ENCODE peak calls at places on chromosomes 6 and 20, in eight cellular contexts. C is stimulated activated CD4-positive, alpha-beta T cell treated with anti-CD3 and anti-CD28 coated beads, TNF-alpha, amount 100 ng/mL, for 1 hour; J is GM10248; X is ACHN; G is islet precursor cell; E is sciatic nerve; I is effector memory CD4-positive, alpha-beta T cell; D is A549. T is an unnamed sample.

GRCh38 chr6:43778131-43778857 is 8.3 kb downstream of the VEGFA start:
- DNase-seq in C (no peak), J (no peak), X (no peak), G (no peak), E (no peak), I (no peak), D (no peak), T (no peak)

GRCh38 chr6:134436950-134437349 is 119.0 kb upstream of the SGK1 start:
- DNase-seq in C (no peak), J (no peak), X (peak; percentile 34), G (no peak), E (no peak), I (no peak), D (no peak), T (no peak)

GRCh38 chr6:44649365-44650025 is 262.0 kb downstream of the CDC5L start:
- DNase-seq in C (no peak), J (no peak), X (no peak), G (peak; percentile 23), E (no peak), I (no peak), D (no peak), T (no peak)

GRCh38 chr20:50689864-50690263 is 1.5 kb downstream of the RIPOR3 start:
- DNase-seq in C (no peak), J (no peak), X (no peak), G (no peak), E (no peak), I (no peak), D (no peak), T (peak; percentile 59)

GRCh38 chr6:154478021-154478651 is 32.3 kb downstream of the CNKSR3 start:
- DNase-seq in C (no peak), J (no peak), X (peak; percentile 69), G (no peak), E (no peak), I (no peak), D (no peak), T (peak; percentile 60)

GRCh38 chr20:33784225-33784624 is 26.9 kb upstream of the CHMP4B start:
- DNase-seq in C (no peak), J (no peak), X (no peak), G (no peak), E (no peak), I (no peak), D (no peak), T (no peak)

GRCh38 chr6:144294016-144294415 is 8.9 kb downstream of the UTRN start:
- DNase-seq in C (no peak), J (no peak), X (peak; percentile 82), G (no peak), E (no peak), I (no peak), D (no peak), T (no peak)

GRCh38 chr20:62642666-62643520 is 590 bp downstream of the SLCO4A1 start:
- DNase-seq in C (no peak), J (peak; percentile 59), X (peak; percentile 25), G (no peak), E (no peak), I (peak; percentile 30), D (peak; percentile 40), T (peak; percentile 56)

GRCh38 chr6:64815718-64816117 is 891.3 kb downstream of the EYS start:
- DNase-seq in C (no peak), J (no peak), X (no peak), G (no peak), E (no peak), I (no peak), D (no peak), T (no peak)

GRCh38 chr6:156379946-156380707 is 397.1 kb upstream of the ARID1B start:
- DNase-seq in C (no peak), J (no peak), X (no peak), G (peak; percentile 64), E (no peak), I (no peak), D (no peak), T (no peak)

GRCh38 chr6:5214570-5215052 is 46.1 kb downstream of the LYRM4 start:
- DNase-seq in C (no peak), J (no peak), X (peak; percentile 34), G (peak; percentile 91), E (no peak), I (no peak), D (peak; percentile 25), T (no peak)

GRCh38 chr6:78850621-78851020 is 16.7 kb upstream of the IRAK1BP1 start:
- DNase-seq in C (no peak), J (no peak), X (no peak), G (no peak), E (no peak), I (no peak), D (no peak), T (no peak)

GRCh38 chr20:57435498-57436222 is 44.5 kb downstream of the RBM38 start:
- DNase-seq in C (no peak), J (no peak), X (no peak), G (no peak), E (peak; percentile 75), I (peak; percentile 6), D (peak; percentile 30), T (peak; percentile 91)

GRCh38 chr20:32091888-32092346 is 17.6 kb upstream of the TM9SF4 start:
- DNase-seq in C (peak; percentile 50), J (peak; percentile 79), X (peak; percentile 70), G (peak; percentile 94), E (peak; percentile 87), I (peak; percentile 41), D (peak; percentile 77), T (peak; percentile 74)

GRCh38 chr20:59525500-59526241 is 78.7 kb upstream of the PHACTR3 start:
- DNase-seq in C (no peak), J (peak; percentile 57), X (peak; percentile 48), G (peak; percentile 90), E (peak; percentile 75), I (no peak), D (peak; percentile 43), T (peak; percentile 56)

GRCh38 chr6:130717657-130718056 is 109.5 kb upstream of the SMLR1 start:
- DNase-seq in C (no peak), J (no peak), X (no peak), G (no peak), E (no peak), I (no peak), D (no peak), T (no peak)

GRCh38 chr20:43755390-43755789 is 28.6 kb upstream of the GTSF1L start:
- DNase-seq in C (no peak), J (no peak), X (no peak), G (no peak), E (no peak), I (no peak), D (no peak), T (no peak)

GRCh38 chr6:37635319-37635718 is 62.4 kb downstream of the MDGA1 start:
- DNase-seq in C (no peak), J (no peak), X (no peak), G (no peak), E (no peak), I (no peak), D (no peak), T (no peak)